ENCODE peak calls at places on chromosomes 2 and 18, in seven cellular contexts. One of them, this sample, is unnamed.
A peak's percentile ranks its signal among the peaks of the same experiment; 100 is the strongest.

GRCh38 chr2:37573406-37573805 is 98.0 kb downstream of the CDC42EP3 start:
- DNase-seq in A549: no peak
- DNase-seq in transverse colon: no peak
- DNase-seq in Peyer's patch: no peak
- DNase-seq in esophagus squamous epithelium: no peak
- DNase-seq in heart left ventricle: no peak
- DNase-seq in H1: no peak
- DNase-seq in this sample: no peak

GRCh38 chr2:241772063-241772499 is 4.5 kb upstream of the GAL3ST2 start:
- DNase-seq in A549: no peak
- DNase-seq in H1: no peak
- DNase-seq in esophagus squamous epithelium: no peak
- DNase-seq in transverse colon: no peak
- DNase-seq in Peyer's patch: no peak
- DNase-seq in heart left ventricle: no peak
- DNase-seq in this sample: no peak

GRCh38 chr2:39243469-39244123 is at the start of gene CDKL4:
- DNase-seq in esophagus squamous epithelium: no peak
- DNase-seq in H1: no peak
- DNase-seq in Peyer's patch: no peak
- DNase-seq in A549: no peak
- DNase-seq in heart left ventricle: peak; percentile 75
- DNase-seq in transverse colon: peak; percentile 18
- DNase-seq in this sample: no peak

GRCh38 chr2:30867385-30867784 is 60.1 kb upstream of the CAPN13 start:
- DNase-seq in heart left ventricle: no peak
- DNase-seq in A549: no peak
- DNase-seq in H1: no peak
- DNase-seq in Peyer's patch: no peak
- DNase-seq in esophagus squamous epithelium: no peak
- DNase-seq in transverse colon: no peak
- DNase-seq in this sample: no peak

GRCh38 chr2:219593154-219593553 is 4.5 kb upstream of the STK11IP start:
- DNase-seq in heart left ventricle: no peak
- DNase-seq in esophagus squamous epithelium: no peak
- DNase-seq in H1: no peak
- DNase-seq in transverse colon: no peak
- DNase-seq in Peyer's patch: no peak
- DNase-seq in A549: no peak
- DNase-seq in this sample: no peak

GRCh38 chr2:71306762-71307161 is 24.8 kb upstream of the ZNF638 start:
- DNase-seq in esophagus squamous epithelium: no peak
- DNase-seq in Peyer's patch: no peak
- DNase-seq in transverse colon: no peak
- DNase-seq in A549: no peak
- DNase-seq in H1: no peak
- DNase-seq in heart left ventricle: no peak
- DNase-seq in this sample: no peak

GRCh38 chr18:74745658-74746403 is 148.2 kb downstream of the ZNF407 start:
- DNase-seq in H1: no peak
- DNase-seq in Peyer's patch: no peak
- DNase-seq in esophagus squamous epithelium: no peak
- DNase-seq in transverse colon: no peak
- DNase-seq in A549: peak; percentile 6
- DNase-seq in heart left ventricle: no peak
- DNase-seq in this sample: no peak

GRCh38 chr2:232981356-232981755 is 31.7 kb downstream of the NGEF start:
- DNase-seq in A549: no peak
- DNase-seq in transverse colon: peak; percentile 87
- DNase-seq in Peyer's patch: no peak
- DNase-seq in H1: no peak
- DNase-seq in esophagus squamous epithelium: no peak
- DNase-seq in heart left ventricle: no peak
- DNase-seq in this sample: no peak

GRCh38 chr18:41881285-41881684 is 73.7 kb upstream of the PIK3C3 start:
- DNase-seq in Peyer's patch: no peak
- DNase-seq in esophagus squamous epithelium: no peak
- DNase-seq in A549: no peak
- DNase-seq in transverse colon: no peak
- DNase-seq in H1: no peak
- DNase-seq in heart left ventricle: no peak
- DNase-seq in this sample: no peak

GRCh38 chr2:3035385-3036050 is 342.1 kb downstream of the EIPR1 start:
- DNase-seq in H1: no peak
- DNase-seq in transverse colon: no peak
- DNase-seq in esophagus squamous epithelium: no peak
- DNase-seq in Peyer's patch: no peak
- DNase-seq in A549: no peak
- DNase-seq in heart left ventricle: no peak
- DNase-seq in this sample: no peak

GRCh38 chr18:8300749-8301148 is 308.5 kb upstream of the RAB12 start:
- DNase-seq in H1: no peak
- DNase-seq in Peyer's patch: no peak
- DNase-seq in A549: no peak
- DNase-seq in esophagus squamous epithelium: no peak
- DNase-seq in heart left ventricle: no peak
- DNase-seq in transverse colon: no peak
- DNase-seq in this sample: no peak

GRCh38 chr2:168355110-168355509 is 101.0 kb upstream of the CERS6 start:
- DNase-seq in H1: no peak
- DNase-seq in esophagus squamous epithelium: no peak
- DNase-seq in Peyer's patch: no peak
- DNase-seq in A549: no peak
- DNase-seq in transverse colon: no peak
- DNase-seq in heart left ventricle: no peak
- DNase-seq in this sample: no peak

GRCh38 chr18:57859314-57859713 is 56.2 kb upstream of the ATP8B1 start:
- DNase-seq in esophagus squamous epithelium: no peak
- DNase-seq in Peyer's patch: no peak
- DNase-seq in heart left ventricle: no peak
- DNase-seq in transverse colon: peak; percentile 39
- DNase-seq in H1: no peak
- DNase-seq in A549: peak; percentile 27
- DNase-seq in this sample: peak; percentile 30

GRCh38 chr2:239192456-239192855 is 208.4 kb downstream of the HDAC4 start:
- DNase-seq in Peyer's patch: no peak
- DNase-seq in transverse colon: no peak
- DNase-seq in H1: no peak
- DNase-seq in heart left ventricle: no peak
- DNase-seq in A549: no peak
- DNase-seq in esophagus squamous epithelium: no peak
- DNase-seq in this sample: peak; percentile 52

GRCh38 chr2:190864375-190864774 is 16.2 kb upstream of the GLS start:
- DNase-seq in transverse colon: no peak
- DNase-seq in Peyer's patch: no peak
- DNase-seq in heart left ventricle: no peak
- DNase-seq in A549: no peak
- DNase-seq in esophagus squamous epithelium: no peak
- DNase-seq in H1: no peak
- DNase-seq in this sample: no peak

GRCh38 chr2:98530114-98530513 is 78.2 kb downstream of the COA5 start:
- DNase-seq in Peyer's patch: no peak
- DNase-seq in heart left ventricle: no peak
- DNase-seq in A549: no peak
- DNase-seq in H1: no peak
- DNase-seq in transverse colon: no peak
- DNase-seq in esophagus squamous epithelium: no peak
- DNase-seq in this sample: no peak

GRCh38 chr2:105338020-105338385 is 663 bp downstream of the C2orf49 start:
- DNase-seq in esophagus squamous epithelium: no peak
- DNase-seq in H1: no peak
- DNase-seq in Peyer's patch: no peak
- DNase-seq in heart left ventricle: no peak
- DNase-seq in A549: no peak
- DNase-seq in transverse colon: no peak
- DNase-seq in this sample: no peak

GRCh38 chr2:105339414-105339813 is 2.1 kb downstream of the C2orf49 start:
- DNase-seq in Peyer's patch: no peak
- DNase-seq in esophagus squamous epithelium: no peak
- DNase-seq in transverse colon: no peak
- DNase-seq in H1: no peak
- DNase-seq in A549: no peak
- DNase-seq in heart left ventricle: no peak
- DNase-seq in this sample: no peak

GRCh38 chr2:105335469-105335868 is 1.9 kb upstream of the C2orf49 start:
- DNase-seq in esophagus squamous epithelium: no peak
- DNase-seq in Peyer's patch: no peak
- DNase-seq in A549: no peak
- DNase-seq in H1: no peak
- DNase-seq in transverse colon: no peak
- DNase-seq in heart left ventricle: no peak
- DNase-seq in this sample: no peak

GRCh38 chr2:105336786-105337121 is 586 bp upstream of the C2orf49 start:
- DNase-seq in A549: no peak
- DNase-seq in Peyer's patch: no peak
- DNase-seq in esophagus squamous epithelium: no peak
- DNase-seq in heart left ventricle: no peak
- DNase-seq in H1: no peak
- DNase-seq in transverse colon: no peak
- DNase-seq in this sample: no peak

DNA sequence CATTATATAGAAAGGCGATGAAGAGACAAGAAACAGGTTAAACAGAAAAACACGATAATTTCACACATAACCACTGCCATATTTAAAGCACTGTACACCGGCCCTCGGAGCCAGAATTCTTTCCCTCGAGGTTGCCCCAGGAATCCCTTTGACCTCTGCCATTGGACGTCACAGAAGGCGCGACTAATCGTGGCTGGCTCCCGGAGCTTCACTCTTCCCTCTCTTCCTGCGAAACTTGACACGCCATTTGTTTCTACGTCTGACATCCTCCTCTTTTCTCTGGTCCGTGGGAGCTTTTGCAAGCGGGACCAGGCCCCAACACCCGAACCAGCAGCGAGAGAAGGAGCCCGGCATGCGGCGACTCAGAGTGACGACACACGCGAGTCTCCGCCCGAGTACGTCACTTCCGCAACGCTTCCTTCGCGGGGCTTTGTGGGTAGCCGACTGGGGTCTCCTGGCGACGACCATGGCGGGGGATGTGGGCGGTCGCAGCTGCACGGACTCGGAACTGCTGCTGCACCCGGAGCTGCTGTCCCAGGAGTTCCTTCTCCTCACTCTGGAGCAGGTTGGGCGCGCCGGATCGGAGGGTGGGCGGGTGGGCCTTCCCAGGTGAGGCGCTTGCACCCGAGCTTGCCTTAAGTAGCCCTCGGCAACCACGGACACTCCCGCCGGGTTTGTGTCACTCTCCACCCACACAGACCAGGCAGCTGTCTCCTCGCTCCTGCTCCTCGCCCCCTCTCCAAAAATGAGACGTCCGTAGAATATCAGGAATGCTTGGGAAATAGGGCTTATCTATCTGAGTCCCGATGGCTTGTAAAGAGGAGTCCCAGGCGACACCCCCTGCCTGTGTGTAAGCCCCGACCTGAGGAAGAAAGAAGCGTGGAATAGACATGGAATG is at the start of gene C2orf49:
- DNase-seq in esophagus squamous epithelium: peak; percentile 37
- DNase-seq in heart left ventricle: peak; percentile 92
- DNase-seq in A549: peak; percentile 62
- DNase-seq in transverse colon: peak; percentile 88
- DNase-seq in Peyer's patch: peak; percentile 91
- DNase-seq in H1: peak; percentile 41
- DNase-seq in this sample: peak; percentile 94
- TF ChIP-seq POLR2A in esophagus squamous epithelium: no peak
- TF ChIP-seq POLR2A in heart left ventricle: no peak
- TF ChIP-seq POLR2A in A549: peak; percentile 63
- TF ChIP-seq POLR2A in transverse colon: peak; percentile 12
- TF ChIP-seq POLR2A in Peyer's patch: no peak
- TF ChIP-seq POLR2A in H1: peak; percentile 73
- TF ChIP-seq POLR2A in this sample: no peak

GRCh38 chr2:207934720-207935119 is 90.6 kb downstream of the PLEKHM3 start:
- DNase-seq in A549: no peak
- DNase-seq in transverse colon: no peak
- DNase-seq in H1: no peak
- DNase-seq in esophagus squamous epithelium: no peak
- DNase-seq in heart left ventricle: no peak
- DNase-seq in Peyer's patch: no peak
- DNase-seq in this sample: no peak
- H3K27ac ChIP-seq in A549: no peak overlapping the region
- H3K27ac ChIP-seq in transverse colon: no peak overlapping the region
- H3K27ac ChIP-seq in H1: no peak overlapping the region
- H3K27ac ChIP-seq in esophagus squamous epithelium: no peak overlapping the region
- H3K27ac ChIP-seq in heart left ventricle: peak overlapping the region; percentile 16
- H3K27ac ChIP-seq in Peyer's patch: no peak overlapping the region
- H3K27ac ChIP-seq in this sample: no peak overlapping the region

GRCh38 chr2:15832849-15833680 is 107.3 kb upstream of the MYCN start:
- DNase-seq in H1: no peak
- DNase-seq in esophagus squamous epithelium: no peak
- DNase-seq in Peyer's patch: no peak
- DNase-seq in A549: no peak
- DNase-seq in transverse colon: no peak
- DNase-seq in heart left ventricle: no peak
- DNase-seq in this sample: no peak

GRCh38 chr2:15831150-15831549 is 109.2 kb upstream of the MYCN start:
- DNase-seq in esophagus squamous epithelium: no peak
- DNase-seq in H1: no peak
- DNase-seq in A549: no peak
- DNase-seq in transverse colon: no peak
- DNase-seq in heart left ventricle: no peak
- DNase-seq in Peyer's patch: no peak
- DNase-seq in this sample: no peak

GRCh38 chr2:15834381-15835031 is 105.8 kb upstream of the MYCN start:
- DNase-seq in H1: no peak
- DNase-seq in transverse colon: no peak
- DNase-seq in Peyer's patch: no peak
- DNase-seq in heart left ventricle: no peak
- DNase-seq in esophagus squamous epithelium: no peak
- DNase-seq in A549: no peak
- DNase-seq in this sample: no peak

GRCh38 chr2:15832310-15832709 is 108.0 kb upstream of the MYCN start:
- DNase-seq in H1: no peak
- DNase-seq in esophagus squamous epithelium: no peak
- DNase-seq in heart left ventricle: no peak
- DNase-seq in transverse colon: no peak
- DNase-seq in A549: no peak
- DNase-seq in Peyer's patch: no peak
- DNase-seq in this sample: no peak

DNA sequence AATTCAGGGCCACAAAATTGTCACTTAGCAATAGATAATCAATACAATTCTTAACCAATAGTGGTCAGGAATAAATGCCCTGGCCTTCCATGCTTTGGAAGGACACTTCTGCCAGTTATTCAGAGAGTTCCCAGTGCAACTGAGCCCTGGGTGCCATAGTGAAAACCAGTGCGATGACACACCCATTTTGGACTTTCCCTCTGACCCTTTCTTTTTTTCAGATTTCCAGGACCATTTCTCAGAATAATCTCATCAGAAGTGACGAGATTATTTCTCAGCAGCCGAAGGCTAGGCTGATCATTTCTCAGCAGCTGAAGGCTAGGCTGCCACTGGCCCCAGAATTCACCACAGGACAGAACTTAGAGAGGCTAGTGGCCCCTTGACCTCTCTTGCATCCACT is 106.6 kb upstream of the MYCN start:
- DNase-seq in heart left ventricle: no peak
- DNase-seq in transverse colon: no peak
- DNase-seq in esophagus squamous epithelium: no peak
- DNase-seq in H1: no peak
- DNase-seq in A549: no peak
- DNase-seq in Peyer's patch: no peak
- DNase-seq in this sample: no peak
- H3K9me3 ChIP-seq in heart left ventricle: no peaks in the 10 kb centered on the region
- H3K9me3 ChIP-seq in transverse colon: no peaks in the 10 kb centered on the region
- H3K9me3 ChIP-seq in esophagus squamous epithelium: no peaks in the 10 kb centered on the region
- H3K9me3 ChIP-seq in H1: no peaks in the 10 kb centered on the region
- H3K9me3 ChIP-seq in A549: no peaks in the 10 kb centered on the region
- H3K9me3 ChIP-seq in Peyer's patch: no peaks in the 10 kb centered on the region
- H3K9me3 ChIP-seq in this sample: no peaks in the 10 kb centered on the region

GRCh38 chr2:162317910-162318279 is 589 bp downstream of the IFIH1 start:
- DNase-seq in A549: no peak
- DNase-seq in Peyer's patch: peak; percentile 65
- DNase-seq in transverse colon: peak; percentile 47
- DNase-seq in heart left ventricle: peak; percentile 67
- DNase-seq in esophagus squamous epithelium: no peak
- DNase-seq in H1: no peak
- DNase-seq in this sample: peak; percentile 52
- TF ChIP-seq POLR2A in A549: no peak
- TF ChIP-seq POLR2A in Peyer's patch: no peak
- TF ChIP-seq POLR2A in transverse colon: no peak
- TF ChIP-seq POLR2A in heart left ventricle: no peak
- TF ChIP-seq POLR2A in esophagus squamous epithelium: no peak
- TF ChIP-seq POLR2A in H1: no peak
- TF ChIP-seq POLR2A in this sample: no peak

This sample was measured in adrenal gland.